ENCODE peak calls at places on chromosomes 5 and 9, in eight cellular contexts. W is cardiac muscle cell; G is CD4-positive, alpha-beta memory T cell; Y is left ventricle myocardium inferior; J is neural progenitor cell; K is tibial artery; R is K562; I is lung. O is an unnamed sample.

GRCh38 chr5:6181871-6182270 is 196.5 kb downstream of the MED10 start:
- DNase-seq in G (no peak), I (no peak), R (no peak), J (no peak), K (no peak), Y (no peak), W (no peak), O (no peak)

GRCh38 chr5:142540774-142541466 is 145.0 kb downstream of the FGF1 start:
- DNase-seq in R (no peak), W (no peak), Y (peak; percentile 66), I (no peak), G (no peak), K (no peak), J (no peak), O (peak; percentile 76)

GRCh38 chr5:40578501-40579451 is 100.9 kb upstream of the PTGER4 start:
- DNase-seq in K (no peak), W (no peak), G (peak; percentile 5), I (no peak), Y (no peak), J (no peak), R (no peak), O (no peak)

GRCh38 chr9:98990181-98990870 is 46.6 kb downstream of the COL15A1 start:
- DNase-seq in W (no peak), J (no peak), K (no peak), I (no peak), G (no peak), R (no peak), Y (no peak), O (no peak)

GRCh38 chr5:59592101-59592500 is 301.4 kb downstream of the PDE4D start:
- DNase-seq in J (no peak), K (no peak), Y (no peak), I (no peak), W (peak; percentile 22), R (no peak), G (no peak), O (no peak)

GRCh38 chr9:36102742-36103495 is 33.6 kb upstream of the GLIPR2 start:
- DNase-seq in W (peak; percentile 87), Y (peak; percentile 79), J (peak; percentile 89), I (peak; percentile 85), K (peak; percentile 88), G (peak; percentile 80), R (peak; percentile 78), O (peak; percentile 83)

GRCh38 chr5:144125163-144125726 is 45.2 kb downstream of the YIPF5 start:
- DNase-seq in G (no peak), Y (no peak), J (no peak), W (no peak), I (no peak), K (no peak), R (no peak), O (no peak)

GRCh38 chr9:126635661-126636439 is 22.1 kb downstream of the LMX1B start:
- DNase-seq in K (no peak), J (peak; percentile 53), I (no peak), W (no peak), G (no peak), Y (no peak), R (no peak), O (no peak)

GRCh38 chr9:128683340-128684064 is 5.5 kb upstream of the SET start:
- DNase-seq in G (no peak), I (peak; percentile 68), K (no peak), Y (peak; percentile 41), R (no peak), W (peak; percentile 44), J (peak; percentile 94), O (peak; percentile 81)

GRCh38 chr5:38800044-38800443 is 45.8 kb upstream of the OSMR start:
- DNase-seq in R (no peak), W (no peak), G (no peak), K (no peak), J (no peak), Y (no peak), I (no peak), O (no peak)

GRCh38 chr9:107158321-107158720 is 124.8 kb upstream of the RAD23B start:
- DNase-seq in W (peak; percentile 71), G (no peak), Y (no peak), I (no peak), R (no peak), J (peak; percentile 76), K (no peak), O (no peak)

GRCh38 chr5:80061005-80061404 is 25.9 kb downstream of the THBS4 start:
- DNase-seq in I (no peak), J (no peak), G (no peak), K (no peak), R (no peak), Y (no peak), W (peak; percentile 37), O (no peak)

DNA sequence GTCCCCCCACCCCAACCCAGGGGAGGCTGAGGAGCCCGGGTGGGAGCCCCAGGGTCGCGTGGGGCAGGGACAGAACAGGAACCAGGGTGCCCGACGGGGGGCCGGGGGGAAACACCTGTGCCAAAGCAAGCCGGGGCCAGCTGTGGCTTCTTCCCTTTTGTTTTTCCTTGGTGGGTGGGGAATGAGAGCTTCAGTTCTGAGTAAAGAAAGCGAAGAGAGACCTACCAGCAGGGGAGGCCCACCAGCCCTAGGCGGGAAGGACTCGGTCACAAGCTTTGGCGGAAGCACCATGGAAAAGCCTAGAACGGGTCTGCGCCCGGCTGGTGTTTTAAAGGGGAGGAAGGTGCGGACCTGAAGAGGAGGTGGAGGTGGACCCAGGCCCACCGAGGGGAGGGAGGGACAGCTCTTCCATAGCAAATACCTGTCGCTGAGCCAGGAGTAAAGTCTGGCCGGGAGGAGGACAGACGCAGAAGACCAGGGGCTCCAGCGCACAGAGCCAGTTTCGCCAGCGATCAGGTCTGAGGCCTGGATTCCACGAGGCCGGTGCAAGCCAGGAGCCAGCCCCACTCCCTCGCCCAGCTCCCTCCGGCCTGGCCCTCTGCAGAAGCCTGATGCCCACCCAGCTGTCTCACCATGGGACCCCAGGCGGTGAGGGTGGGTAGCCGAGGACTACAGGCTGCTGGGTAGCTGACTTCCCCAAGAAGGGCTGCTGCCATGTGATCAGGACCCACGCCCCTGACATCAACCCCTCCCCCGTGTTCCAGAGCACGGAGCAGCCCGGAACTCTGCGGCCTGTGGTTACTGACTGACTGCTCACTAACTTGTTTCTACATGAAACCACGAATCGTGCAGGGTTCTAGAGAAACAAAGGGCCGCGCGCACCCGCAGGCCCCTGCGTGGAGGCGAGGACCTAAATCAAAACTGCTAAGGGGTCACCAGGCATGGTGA is 849 bp upstream of the MGAT1 start:
- DNase-seq in K (peak; percentile 83), J (peak; percentile 72), I (peak; percentile 85), Y (peak; percentile 73), W (peak; percentile 42), G (peak; percentile 86), R (peak; percentile 81), O (peak; percentile 91)
- H3K4me1 ChIP-seq in K (no peaks in the 10 kb centered on the region), J (peaks cover 26% of the 10 kb centered on the region), I (peaks cover 30% of the 10 kb centered on the region), Y (peaks cover 96% of the 10 kb centered on the region), W (peaks cover 25% of the 10 kb centered on the region), G (peaks cover 82% of the 10 kb centered on the region), R (peaks cover 56% of the 10 kb centered on the region), O (peaks cover 37% of the 10 kb centered on the region)

GRCh38 chr5:140293091-140293996 is 9.6 kb downstream of the PFDN1 start:
- DNase-seq in G (no peak), J (no peak), I (no peak), K (no peak), R (no peak), Y (no peak), W (no peak), O (no peak)

GRCh38 chr5:140286424-140286823 is 16.5 kb downstream of the PFDN1 start:
- DNase-seq in J (no peak), W (no peak), Y (no peak), R (no peak), I (no peak), G (no peak), K (no peak), O (no peak)

GRCh38 chr5:140292212-140293040 is 10.5 kb downstream of the PFDN1 start:
- DNase-seq in I (no peak), G (no peak), R (no peak), K (no peak), Y (no peak), W (no peak), J (no peak), O (no peak)

GRCh38 chr5:140284013-140284412 is 18.9 kb downstream of the PFDN1 start:
- DNase-seq in Y (no peak), I (no peak), G (no peak), R (no peak), W (no peak), J (no peak), K (no peak), O (no peak)

GRCh38 chr5:140287776-140288521 is 15.0 kb downstream of the PFDN1 start:
- DNase-seq in G (no peak), I (no peak), K (no peak), J (no peak), R (no peak), Y (no peak), W (no peak), O (no peak)
- H3K27ac ChIP-seq in G (no peak overlapping the region), I (no peak overlapping the region), K (no peak overlapping the region), J (no peak overlapping the region), R (no peak overlapping the region), Y (no peak overlapping the region), W (no peak overlapping the region), O (no peak overlapping the region)

GRCh38 chr5:176869501-176870109 is 29.5 kb downstream of the HK3 start:
- DNase-seq in I (no peak), R (no peak), J (no peak), Y (no peak), K (no peak), G (no peak), W (no peak), O (no peak)

GRCh38 chr5:176868126-176868525 is 31.0 kb downstream of the HK3 start:
- DNase-seq in K (no peak), R (no peak), J (no peak), Y (no peak), W (no peak), I (no peak), G (no peak), O (no peak)

GRCh38 chr5:176866913-176867312 is 32.2 kb downstream of the HK3 start:
- DNase-seq in I (no peak), Y (no peak), G (no peak), K (no peak), J (peak; percentile 95), W (peak; percentile 55), R (peak; percentile 49), O (peak; percentile 20)

GRCh38 chr5:176868731-176869130 is 30.4 kb downstream of the HK3 start:
- DNase-seq in R (no peak), K (no peak), G (no peak), W (no peak), Y (no peak), I (no peak), J (no peak), O (no peak)

DNA sequence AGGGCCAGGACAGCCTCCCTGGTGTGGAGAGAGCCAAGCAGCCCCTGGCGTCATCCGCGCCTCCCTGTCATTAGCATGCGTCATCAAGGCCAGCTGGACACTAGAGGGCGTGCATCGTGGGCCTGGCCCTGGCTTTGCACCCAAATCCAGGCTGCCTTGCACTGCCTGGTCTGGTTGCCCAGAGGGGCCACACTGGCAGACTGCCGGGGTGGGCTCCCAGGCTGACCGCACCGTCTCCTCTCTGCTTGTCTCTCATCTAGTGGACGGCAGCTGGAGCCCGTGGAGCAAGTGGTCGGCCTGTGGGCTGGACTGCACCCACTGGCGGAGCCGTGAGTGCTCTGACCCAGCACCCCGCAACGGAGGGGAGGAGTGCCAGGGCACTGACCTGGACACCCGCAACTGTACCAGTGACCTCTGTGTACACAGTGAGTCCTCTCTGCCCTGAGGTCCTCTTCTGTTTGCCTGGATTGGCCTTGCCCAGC is 29.0 kb downstream of the HK3 start:
- DNase-seq in I (no peak), J (peak; percentile 87), Y (no peak), W (peak; percentile 73), G (no peak), R (peak; percentile 85), K (no peak), O (no peak)
- H3K9me3 ChIP-seq in I (peaks cover 5% of the 10 kb centered on the region), J (no peaks in the 10 kb centered on the region), Y (no peaks in the 10 kb centered on the region), W (no peaks in the 10 kb centered on the region), G (no peaks in the 10 kb centered on the region), R (no peaks in the 10 kb centered on the region), K (no peaks in the 10 kb centered on the region), O (no peaks in the 10 kb centered on the region)

GRCh38 chr5:139885857-139886208 is 90.2 kb downstream of the PSD2 start:
- DNase-seq in J (no peak), R (no peak), Y (no peak), W (no peak), I (no peak), G (no peak), K (no peak), O (no peak)
- H3K4me1 ChIP-seq in J (no peaks in the 10 kb centered on the region), R (peaks cover 2% of the 10 kb centered on the region), Y (peaks cover 26% of the 10 kb centered on the region), W (peaks cover 11% of the 10 kb centered on the region), I (no peaks in the 10 kb centered on the region), G (no peaks in the 10 kb centered on the region), K (no peaks in the 10 kb centered on the region), O (no peaks in the 10 kb centered on the region)